ENCODE peak calls at places on chromosomes 11 and 22, in six cellular contexts. W is H9; I is HCT116; N is effector memory CD4-positive, alpha-beta T cell; O is heart right ventricle; D is Caco-2. V is an unnamed sample. For H3K4me1, the result is how much of the 10 kb centered on the place peaks cover.

GRCh38 chr11:73839123-73839457 is 37.6 kb downstream of the COA4 start:
- DNase-seq in D (no peak), W (no peak), O (no peak), I (no peak), N (no peak), V (no peak)

GRCh38 chr11:128881221-128881620 is 9.9 kb upstream of the KCNJ5 start:
- DNase-seq in N (no peak), O (no peak), D (no peak), I (no peak), W (no peak), V (no peak)

GRCh38 chr22:41479671-41480396 is 10.9 kb downstream of the ACO2 start:
- DNase-seq in N (no peak), I (no peak), W (peak), D (no peak), O (no peak), V (no peak)

GRCh38 chr22:17753401-17753989 is 20.8 kb downstream of the BID start:
- DNase-seq in D (no peak), I (no peak), W (no peak), N (no peak), O (no peak), V (no peak)

GRCh38 chr11:87423161-87423560 is 385.4 kb downstream of the TMEM135 start:
- DNase-seq in O (no peak), W (no peak), N (no peak), I (no peak), D (no peak), V (no peak)

GRCh38 chr22:23530106-23530505 is 50.0 kb downstream of the IGLL1 start:
- DNase-seq in D (no peak), N (no peak), I (no peak), W (peak), O (no peak), V (no peak)

GRCh38 chr11:75389276-75389605 is 10.1 kb upstream of the RPS3 start:
- DNase-seq in D (no peak), W (no peak), N (no peak), I (no peak), O (no peak), V (no peak)

GRCh38 chr11:85951049-85951405 is 95.8 kb downstream of the CCDC83 start:
- DNase-seq in I (no peak), D (no peak), W (no peak), O (no peak), N (no peak), V (no peak)

GRCh38 chr11:69193151-69193550 is 37.4 kb downstream of the SMIM38 start:
- DNase-seq in O (no peak), W (no peak), D (no peak), I (no peak), N (no peak), V (no peak)

GRCh38 chr22:36360011-36360410 is 27.8 kb downstream of the MYH9 start:
- DNase-seq in D (peak), W (no peak), N (no peak), O (no peak), I (no peak), V (no peak)

GRCh38 chr22:36359172-36359973 is 28.4 kb downstream of the MYH9 start:
- DNase-seq in I (no peak), N (no peak), D (no peak), O (no peak), W (no peak), V (no peak)

GRCh38 chr22:36360871-36361383 is 26.8 kb downstream of the MYH9 start:
- DNase-seq in I (no peak), N (no peak), D (peak), O (no peak), W (no peak), V (no peak)

GRCh38 chr22:36356708-36357694 is 30.8 kb downstream of the MYH9 start:
- DNase-seq in N (no peak), W (no peak), D (no peak), O (no peak), I (no peak), V (no peak)

GRCh38 chr22:36358533-36359171 is 29.1 kb downstream of the MYH9 start:
- DNase-seq in N (no peak), I (no peak), W (no peak), O (no peak), D (no peak), V (no peak)
- H3K4me1 ChIP-seq in N (half or more), I (half or more), W (under half), O (half or more), D (half or more), V (under half)

DNA sequence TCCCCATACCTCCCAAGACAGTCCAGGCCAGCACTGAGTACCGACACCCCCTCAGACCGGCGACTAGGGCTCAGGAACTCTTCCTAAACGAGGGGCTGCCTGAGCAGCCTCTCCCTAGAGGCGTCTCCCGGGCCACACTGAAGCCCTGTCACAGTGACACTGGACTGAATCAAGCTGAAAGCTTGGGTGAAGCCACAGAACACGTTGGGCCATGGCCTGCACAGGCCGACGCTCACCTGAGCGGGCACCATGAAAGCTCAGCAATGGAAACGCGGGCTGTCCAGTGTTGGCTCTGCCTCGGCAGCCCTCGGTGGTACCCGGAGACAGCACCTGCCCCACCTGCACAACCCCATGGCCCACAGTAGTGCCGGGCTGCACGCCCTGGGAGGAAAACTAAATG is 42.7 kb upstream of the MOB2 start:
- DNase-seq in D (no peak), I (no peak), W (no peak), O (no peak), N (no peak), V (no peak)
- H3K4me1 ChIP-seq in D (under half), I (under half), W (under half), O (half or more), N (under half), V (under half)

GRCh38 chr11:60122414-60123036 is 34.1 kb downstream of the MS4A2 start:
- DNase-seq in O (no peak), W (no peak), I (no peak), N (no peak), D (no peak), V (no peak)
- H3K4me1 ChIP-seq in O (under half), W (under half), I (under half), N (under half), D (under half), V (under half)

DNA sequence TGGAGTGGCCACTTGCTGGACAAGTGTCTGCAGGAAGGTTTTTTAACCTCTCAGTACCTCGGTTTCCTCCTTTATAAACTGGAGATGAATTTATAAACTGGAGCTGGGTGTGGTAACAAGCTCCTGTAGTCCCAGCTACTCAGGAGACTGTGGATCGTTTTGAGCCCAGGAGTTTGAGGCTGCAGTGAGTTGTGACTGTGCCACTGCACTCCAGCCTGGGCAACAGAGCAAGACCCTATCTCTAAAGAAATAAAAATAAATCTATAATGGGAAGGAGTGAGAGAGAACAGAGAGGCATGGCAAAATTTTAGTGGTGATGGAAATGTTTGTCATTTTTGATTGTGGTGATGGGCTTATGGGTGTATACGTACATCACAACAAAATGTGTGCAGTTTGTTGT is 1.4 kb upstream of the PDGFB start:
- DNase-seq in D (no peak), N (no peak), I (no peak), O (no peak), W (no peak), V (no peak)
- H3K4me1 ChIP-seq in D (under half), N (under half), I (under half), O (under half), W (under half), V (under half)

GRCh38 chr11:126432525-126432924 is 77.0 kb downstream of the ST3GAL4 start:
- DNase-seq in O (no peak), I (no peak), N (no peak), D (no peak), W (no peak), V (no peak)

GRCh38 chr11:126432065-126432461 is 76.6 kb downstream of the ST3GAL4 start:
- DNase-seq in I (no peak), O (no peak), N (no peak), D (no peak), W (no peak), V (no peak)

GRCh38 chr11:126433989-126434949 is 78.8 kb downstream of the ST3GAL4 start:
- DNase-seq in W (no peak), N (no peak), I (no peak), O (no peak), D (no peak), V (no peak)

GRCh38 chr11:126434950-126435335 is 79.5 kb downstream of the ST3GAL4 start:
- DNase-seq in N (no peak), W (no peak), O (no peak), D (no peak), I (no peak), V (no peak)

DNA sequence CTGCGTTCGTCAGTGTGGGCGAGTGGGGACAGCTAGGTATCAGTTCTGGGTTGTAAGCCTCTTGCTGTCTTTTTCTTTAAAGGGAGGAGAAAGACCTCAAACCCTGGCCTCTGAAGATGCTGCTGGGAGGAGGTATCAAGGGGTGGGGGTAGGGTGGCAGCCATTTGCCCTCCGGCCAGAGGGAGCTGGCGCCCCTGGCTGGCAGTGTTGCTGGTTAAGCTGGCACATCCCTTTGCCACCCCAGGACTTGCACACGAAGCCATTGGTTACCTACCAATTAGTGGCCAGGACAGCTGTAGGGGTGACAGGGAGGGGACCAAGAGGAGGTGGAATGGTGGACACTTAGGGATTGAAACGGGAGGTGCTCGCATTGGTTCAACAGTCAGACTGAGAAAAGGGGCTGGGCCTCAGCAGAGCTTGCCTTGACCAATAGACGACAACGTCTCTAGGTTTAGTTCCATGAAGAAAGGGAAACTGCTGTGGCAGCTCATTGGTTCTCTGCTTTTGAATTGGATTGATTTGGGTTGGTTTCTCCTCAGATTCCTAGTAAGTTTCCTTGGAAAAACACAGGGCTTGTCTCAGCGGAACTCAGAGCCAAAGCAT is 77.9 kb downstream of the ST3GAL4 start:
- DNase-seq in N (no peak), O (no peak), W (no peak), D (no peak), I (no peak), V (no peak)
- H3K4me1 ChIP-seq in N (under half), O (under half), W (under half), D (under half), I (under half), V (under half)

DNA sequence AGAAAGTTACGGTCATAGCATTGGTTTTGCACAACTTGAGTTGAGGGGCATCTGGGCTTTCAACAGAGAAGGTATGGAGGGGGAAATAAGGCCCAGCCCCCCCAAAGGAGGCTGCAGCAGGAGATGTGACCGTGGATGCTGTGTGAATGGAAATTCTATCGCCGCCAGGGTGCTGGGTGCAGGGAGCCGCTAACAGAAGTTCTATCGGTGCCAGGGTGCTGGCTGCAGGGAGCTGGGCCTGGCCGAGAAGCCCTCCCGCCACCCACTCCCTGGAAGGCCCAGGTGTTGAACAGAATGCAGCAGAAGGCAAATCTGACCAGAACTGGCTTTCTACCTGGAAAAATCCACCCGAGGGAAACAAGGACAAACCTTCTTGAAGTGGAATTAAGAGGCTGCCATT is 115.0 kb downstream of the SHANK2 start:
- DNase-seq in D (no peak), N (no peak), W (no peak), O (no peak), I (no peak), V (no peak)
- H3K4me1 ChIP-seq in D (under half), N (under half), W (under half), O (under half), I (under half), V (under half)

DNA sequence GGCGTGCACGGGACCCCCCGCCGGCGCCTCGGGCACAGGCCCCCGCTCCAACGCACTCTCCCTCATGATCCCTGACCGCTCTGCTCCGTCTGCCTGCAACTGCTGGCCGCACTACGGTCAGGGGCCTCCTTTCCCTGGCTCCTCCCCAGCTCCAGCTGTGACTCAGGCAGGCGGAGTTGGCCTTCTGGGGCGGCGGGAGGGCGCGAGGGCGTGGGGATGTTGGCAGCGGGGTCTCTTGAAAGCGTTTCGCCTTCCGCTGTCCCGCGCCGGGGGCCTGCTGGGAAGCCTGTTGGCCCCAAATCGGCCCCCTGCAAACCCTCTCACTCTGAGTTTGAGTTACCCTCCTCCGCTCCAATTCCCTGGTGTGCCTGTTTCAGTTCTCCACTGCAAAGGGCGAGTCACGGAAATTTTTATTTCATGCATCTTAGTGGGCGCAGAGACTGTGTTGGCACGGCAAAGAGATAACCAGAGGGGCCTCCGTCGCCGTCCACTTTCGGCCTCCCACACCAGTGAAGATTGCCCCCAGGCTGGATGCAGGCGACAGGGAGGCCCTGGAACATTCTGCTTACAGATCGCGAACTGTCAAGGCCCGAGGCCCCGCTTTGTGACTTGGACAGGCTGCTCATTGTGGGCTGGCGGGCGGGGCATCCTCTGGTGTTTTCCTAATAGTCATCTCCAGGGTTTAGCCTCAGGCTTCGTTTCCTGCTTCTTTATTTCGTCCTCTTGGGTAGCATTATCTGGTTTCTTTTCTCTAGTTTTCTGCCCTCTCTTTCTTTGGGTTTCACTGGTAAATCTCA is at the start of gene CAVIN3:
- DNase-seq in D (peak), N (no peak), W (peak), O (peak), I (peak), V (peak)
- H3K4me1 ChIP-seq in D (under half), N (under half), W (under half), O (under half), I (half or more), V (under half)

GRCh38 chr22:45998638-45999378 is 21.8 kb upstream of the WNT7B start:
- DNase-seq in W (no peak), I (no peak), D (no peak), O (no peak), N (no peak), V (no peak)

GRCh38 chr22:45997077-45997774 is 20.3 kb upstream of the WNT7B start:
- DNase-seq in N (no peak), O (peak), I (no peak), D (no peak), W (peak), V (peak)

GRCh38 chr22:45996241-45997076 is 19.5 kb upstream of the WNT7B start:
- DNase-seq in W (no peak), O (peak), N (no peak), D (no peak), I (no peak), V (no peak)

GRCh38 chr22:45999379-45999971 is 22.5 kb upstream of the WNT7B start:
- DNase-seq in I (no peak), W (no peak), D (no peak), O (no peak), N (no peak), V (no peak)

GRCh38 chr22:45997775-45998637 is 21.0 kb upstream of the WNT7B start:
- DNase-seq in O (no peak), N (no peak), D (no peak), W (no peak), I (no peak), V (no peak)
- H3K4me1 ChIP-seq in O (half or more), N (under half), D (under half), W (under half), I (under half), V (under half)